ENCODE peak calls at places on chromosomes 4 and X, in nine cellular contexts. D is nephron progenitor cell; Z is erythroblast; H is AML-193; P is activated CD4-positive, alpha-beta T cell treated with anti-CD3 and anti-CD28 coated beads for 1 hour; O is GM06990; S is left kidney; J is AG08395; I is heart right ventricle. W is an unnamed sample.

GRCh38 chr4:150581611-150582010 is 340 bp upstream of the MAB21L2 start:
- DNase-seq in D (peak; percentile 50), Z (no peak), H (no peak), P (no peak), O (no peak), S (peak; percentile 87), J (no peak), I (no peak), W (no peak)

GRCh38 chr4:3385719-3386440 is 55.9 kb upstream of the HGFAC start:
- DNase-seq in D (no peak), Z (no peak), H (no peak), P (no peak), O (no peak), S (no peak), J (no peak), I (no peak), W (no peak)

GRCh38 chr4:518569-519083 is 19.6 kb downstream of the PIGG start:
- DNase-seq in D (no peak), Z (no peak), H (no peak), P (no peak), O (no peak), S (no peak), J (no peak), I (no peak), W (peak; percentile 15)

GRCh38 chr4:127586922-127587571 is 45.7 kb upstream of the INTU start:
- DNase-seq in D (peak; percentile 25), Z (peak; percentile 35), H (peak; percentile 3), P (no peak), O (no peak), S (peak; percentile 49), J (peak; percentile 13), I (no peak), W (no peak)

GRCh38 chr4:36872679-36873078 is 371.9 kb upstream of the NWD2 start:
- DNase-seq in D (no peak), Z (no peak), H (no peak), P (no peak), O (no peak), S (no peak), J (no peak), I (no peak), W (no peak)

GRCh38 chrX:19604375-19604774 is 89.1 kb upstream of the MAP3K15 start:
- DNase-seq in D (no peak), Z (no peak), H (no peak), P (no peak), O (no peak), S (no peak), J (no peak), I (no peak), W (no peak)

GRCh38 chr4:83408958-83409357 is 46.7 kb downstream of the HELQ start:
- DNase-seq in D (no peak), Z (no peak), H (no peak), P (no peak), O (no peak), S (peak; percentile 83), J (no peak), I (no peak), W (no peak)

GRCh38 chrX:17023670-17024069 is 77.2 kb downstream of the REPS2 start:
- DNase-seq in D (no peak), Z (no peak), H (no peak), P (no peak), O (no peak), S (no peak), J (no peak), I (no peak), W (no peak)

GRCh38 chr4:16118090-16118489 is 34.3 kb upstream of the PROM1 start:
- DNase-seq in D (no peak), Z (no peak), H (no peak), P (no peak), O (no peak), S (no peak), J (no peak), I (peak; percentile 30), W (no peak)

GRCh38 chr4:1177274-1178141 is 5.1 kb upstream of the SPON2 start:
- DNase-seq in D (no peak), Z (peak; percentile 33), H (no peak), P (no peak), O (no peak), S (peak; percentile 67), J (peak; percentile 64), I (peak; percentile 63), W (no peak)

GRCh38 chr4:108058685-108059440 is 69.2 kb downstream of the HADH start:
- DNase-seq in D (no peak), Z (no peak), H (no peak), P (no peak), O (no peak), S (no peak), J (peak; percentile 86), I (no peak), W (no peak)

GRCh38 chrX:68895339-68896250 is 66.8 kb downstream of the EFNB1 start:
- DNase-seq in D (no peak), Z (peak; percentile 62), H (no peak), P (no peak), O (no peak), S (peak; percentile 53), J (no peak), I (peak; percentile 53), W (no peak)

GRCh38 chr4:29046166-29046565 is 1674.0 kb upstream of the PCDH7 start:
- DNase-seq in D (no peak), Z (no peak), H (no peak), P (no peak), O (no peak), S (no peak), J (no peak), I (no peak), W (no peak)

GRCh38 chrX:122579521-122579920 is 604.6 kb upstream of the GRIA3 start:
- DNase-seq in D (no peak), Z (no peak), H (no peak), P (no peak), O (no peak), S (no peak), J (peak; percentile 4), I (no peak), W (no peak)

GRCh38 chrX:129193357-129193756 is 329.9 kb downstream of the SMARCA1 start:
- DNase-seq in D (no peak), Z (no peak), H (no peak), P (no peak), O (no peak), S (peak; percentile 1), J (no peak), I (peak; percentile 5), W (no peak)

GRCh38 chr4:64125354-64125753 is 283.9 kb downstream of the TECRL start:
- DNase-seq in D (no peak), Z (no peak), H (no peak), P (no peak), O (no peak), S (no peak), J (no peak), I (no peak), W (no peak)

GRCh38 chr4:121863787-121864186 is 6.5 kb downstream of the BBS7 start:
- DNase-seq in D (peak; percentile 17), Z (no peak), H (no peak), P (no peak), O (no peak), S (peak; percentile 12), J (no peak), I (no peak), W (no peak)

GRCh38 chr4:32226201-32226600 is 1506.0 kb downstream of the PCDH7 start:
- DNase-seq in D (no peak), Z (no peak), H (no peak), P (no peak), O (no peak), S (no peak), J (peak; percentile 20), I (no peak), W (no peak)

GRCh38 chrX:41599507-41599906 is 89.3 kb upstream of the GPR34 start:
- DNase-seq in D (no peak), Z (no peak), H (no peak), P (no peak), O (no peak), S (no peak), J (no peak), I (no peak), W (no peak)

GRCh38 chr4:8886625-8887406 is 15.2 kb upstream of the HMX1 start:
- DNase-seq in D (no peak), Z (peak; percentile 23), H (no peak), P (no peak), O (no peak), S (no peak), J (no peak), I (no peak), W (no peak)

GRCh38 chrX:64842492-64842891 is 133.8 kb downstream of the ZC4H2 start:
- DNase-seq in D (no peak), Z (no peak), H (no peak), P (no peak), O (no peak), S (no peak), J (no peak), I (no peak), W (no peak)

GRCh38 chrX:12223650-12224049 is 85.4 kb downstream of the FRMPD4 start:
- DNase-seq in D (no peak), Z (no peak), H (no peak), P (no peak), O (no peak), S (no peak), J (no peak), I (no peak), W (no peak)

GRCh38 chr4:74117024-74117534 is 18.1 kb upstream of the CXCL2 start:
- DNase-seq in D (no peak), Z (no peak), H (no peak), P (no peak), O (no peak), S (peak; percentile 25), J (peak; percentile 91), I (peak; percentile 87), W (no peak)

GRCh38 chr4:40283968-40284367 is 51.2 kb upstream of the CHRNA9 start:
- DNase-seq in D (no peak), Z (no peak), H (no peak), P (peak; percentile 82), O (no peak), S (peak; percentile 56), J (no peak), I (no peak), W (no peak)

GRCh38 chr4:149063007-149063406 is 620.8 kb upstream of the NR3C2 start:
- DNase-seq in D (no peak), Z (no peak), H (no peak), P (no peak), O (no peak), S (no peak), J (no peak), I (no peak), W (no peak)

GRCh38 chr4:153834901-153835300 is 46.0 kb upstream of the SFRP2 start:
- DNase-seq in D (no peak), Z (no peak), H (no peak), P (no peak), O (no peak), S (no peak), J (no peak), I (no peak), W (no peak)

GRCh38 chr4:86894465-86894864 is 2.2 kb upstream of the C4orf36 start:
- DNase-seq in D (no peak), Z (no peak), H (no peak), P (no peak), O (no peak), S (no peak), J (no peak), I (no peak), W (no peak)

GRCh38 chr4:13548059-13548983 is 4.0 kb upstream of the NKX3-2 start:
- DNase-seq in D (no peak), Z (no peak), H (no peak), P (no peak), O (no peak), S (peak; percentile 31), J (no peak), I (no peak), W (no peak)

GRCh38 chr4:3174371-3175338 is 74.3 kb upstream of the MSANTD1 start:
- DNase-seq in D (no peak), Z (no peak), H (no peak), P (no peak), O (no peak), S (peak; percentile 43), J (no peak), I (no peak), W (no peak)

GRCh38 chr4:129438582-129438981 is 342.6 kb downstream of the C4orf33 start:
- DNase-seq in D (no peak), Z (no peak), H (no peak), P (no peak), O (no peak), S (no peak), J (no peak), I (no peak), W (no peak)

GRCh38 chr4:133711817-133712216 is 489.8 kb downstream of the PABPC4L start:
- DNase-seq in D (no peak), Z (no peak), H (no peak), P (no peak), O (no peak), S (no peak), J (no peak), I (no peak), W (no peak)

W was measured in cardiac septum.